ENCODE peak calls at places on chromosomes 7 and 10, in nine cellular contexts. R is body of pancreas, V is type B pancreatic cell, L is AG09309, X is transverse colon, F is dorsolateral prefrontal cortex, Q is retinal pigment epithelial cell, M is AG04450, H is choroid plexus epithelial cell. E is an unnamed sample.

GRCh38 chr7:77321300-77321699 is 94.8 kb downstream of the GSAP start:
- DNase-seq in R (no peak), V (no peak), L (peak), X (no peak), F (no peak), Q (no peak), M (no peak), H (no peak), E (no peak)

GRCh38 chr10:48377751-48378585 is 71.5 kb downstream of the MAPK8 start:
- DNase-seq in R (no peak), V (no peak), L (no peak), X (no peak), F (no peak), Q (no peak), M (no peak), H (no peak), E (peak)

GRCh38 chr7:517848-518629 is 1.6 kb downstream of the PDGFA start:
- DNase-seq in R (peak), V (no peak), L (no peak), X (peak), F (peak), Q (no peak), M (no peak), H (peak), E (no peak)

GRCh38 chr7:88312061-88312663 is 5.5 kb upstream of the STEAP4 start:
- DNase-seq in R (peak), V (no peak), L (no peak), X (peak), F (no peak), Q (no peak), M (no peak), H (peak), E (no peak)

GRCh38 chr7:138460176-138460648 is at the start of gene TRIM24:
- DNase-seq in R (peak), V (no peak), L (peak), X (no peak), F (no peak), Q (no peak), M (no peak), H (no peak), E (no peak)

GRCh38 chr7:3670898-3671297 is 369.8 kb downstream of the SDK1 start:
- DNase-seq in R (no peak), V (no peak), L (no peak), X (no peak), F (no peak), Q (no peak), M (no peak), H (peak), E (no peak)

GRCh38 chr10:22693371-22693784 is 21.0 kb downstream of the PIP4K2A start:
- DNase-seq in R (no peak), V (no peak), L (no peak), X (no peak), F (no peak), Q (no peak), M (no peak), H (peak), E (no peak)

GRCh38 chr7:15555385-15555859 is 6.4 kb downstream of the AGMO start:
- DNase-seq in R (no peak), V (no peak), L (no peak), X (no peak), F (no peak), Q (no peak), M (no peak), H (peak), E (no peak)

GRCh38 chr10:110498982-110499795 is 1.5 kb downstream of the DUSP5 start:
- DNase-seq in R (peak), V (no peak), L (no peak), X (peak), F (no peak), Q (no peak), M (peak), H (peak), E (no peak)

GRCh38 chr10:112584276-112584675 is 137.3 kb downstream of the VTI1A start:
- DNase-seq in R (no peak), V (no peak), L (no peak), X (no peak), F (no peak), Q (no peak), M (no peak), H (no peak), E (no peak)

GRCh38 chr10:75530337-75530736 is 98.9 kb downstream of the LRMDA start:
- DNase-seq in R (no peak), V (no peak), L (no peak), X (no peak), F (no peak), Q (peak), M (no peak), H (no peak), E (peak)

GRCh38 chr7:18053177-18053928 is 25.7 kb upstream of the PRPS1L1 start:
- DNase-seq in R (no peak), V (no peak), L (no peak), X (no peak), F (no peak), Q (no peak), M (no peak), H (no peak), E (no peak)

GRCh38 chr10:88831709-88832108 is 19.9 kb downstream of the ANKRD22 start:
- DNase-seq in R (no peak), V (no peak), L (no peak), X (no peak), F (no peak), Q (no peak), M (no peak), H (no peak), E (no peak)

GRCh38 chr7:70380315-70381027 is 751.5 kb upstream of the GALNT17 start:
- DNase-seq in R (peak), V (no peak), L (no peak), X (no peak), F (no peak), Q (no peak), M (no peak), H (no peak), E (no peak)

GRCh38 chr7:165661-166369 is 26.6 kb upstream of the FAM20C start:
- DNase-seq in R (no peak), V (no peak), L (no peak), X (no peak), F (no peak), Q (no peak), M (no peak), H (no peak), E (no peak)

GRCh38 chr7:159239028-159239427 is 94.4 kb upstream of the VIPR2 start:
- DNase-seq in R (no peak), V (no peak), L (no peak), X (no peak), F (no peak), Q (no peak), M (no peak), H (no peak), E (no peak)

GRCh38 chr10:72334832-72335393 is 19.8 kb downstream of the DNAJB12 start:
- DNase-seq in R (peak), V (no peak), L (no peak), X (peak), F (no peak), Q (peak), M (no peak), H (peak), E (peak)

GRCh38 chr10:89535185-89536012 is at the start of gene SLC16A12:
- DNase-seq in R (peak), V (peak), L (no peak), X (no peak), F (no peak), Q (no peak), M (no peak), H (peak), E (no peak)

GRCh38 chr10:125857185-125857760 is 23.8 kb downstream of the DHX32 start:
- DNase-seq in R (no peak), V (no peak), L (no peak), X (no peak), F (no peak), Q (no peak), M (no peak), H (no peak), E (no peak)

GRCh38 chr10:88974446-88975376 is 15.9 kb upstream of the FAS start:
- DNase-seq in R (no peak), V (no peak), L (no peak), X (no peak), F (no peak), Q (no peak), M (no peak), H (peak), E (no peak)

GRCh38 chr10:17084989-17085725 is 44.5 kb downstream of the CUBN start:
- DNase-seq in R (no peak), V (no peak), L (no peak), X (no peak), F (no peak), Q (no peak), M (no peak), H (no peak), E (no peak)

GRCh38 chr7:106065560-106066500 is 46.3 kb downstream of the SYPL1 start:
- DNase-seq in R (no peak), V (no peak), L (no peak), X (peak), F (no peak), Q (no peak), M (no peak), H (peak), E (no peak)

GRCh38 chr10:7410800-7411670 is at the start of gene SFMBT2:
- DNase-seq in R (peak), V (no peak), L (peak), X (peak), F (peak), Q (peak), M (peak), H (peak), E (no peak)

GRCh38 chr10:18618995-18619394 is 32.4 kb downstream of the NSUN6 start:
- DNase-seq in R (no peak), V (no peak), L (no peak), X (no peak), F (no peak), Q (no peak), M (no peak), H (no peak), E (no peak)

GRCh38 chr10:8556321-8556720 is 501.8 kb downstream of the GATA3 start:
- DNase-seq in R (no peak), V (no peak), L (no peak), X (no peak), F (no peak), Q (no peak), M (no peak), H (no peak), E (no peak)

GRCh38 chr10:102231357-102232318 is 5.5 kb downstream of the ELOVL3 start:
- DNase-seq in R (peak), V (peak), L (no peak), X (peak), F (no peak), Q (no peak), M (no peak), H (no peak), E (no peak)

GRCh38 chr10:19638173-19638872 is 177.9 kb upstream of the PLXDC2 start:
- DNase-seq in R (peak), V (no peak), L (peak), X (no peak), F (no peak), Q (peak), M (peak), H (peak), E (peak)

GRCh38 chr7:80656029-80656428 is 17.6 kb downstream of the CD36 start:
- DNase-seq in R (no peak), V (no peak), L (no peak), X (no peak), F (no peak), Q (no peak), M (no peak), H (no peak), E (no peak)

GRCh38 chr10:61901829-61902447 is 439 bp downstream of the ARID5B start:
- DNase-seq in R (peak), V (no peak), L (no peak), X (peak), F (no peak), Q (no peak), M (no peak), H (peak), E (no peak)

GRCh38 chr7:123682690-123683089 is 27.0 kb downstream of the LMOD2 start:
- DNase-seq in R (peak), V (no peak), L (peak), X (no peak), F (no peak), Q (peak), M (peak), H (peak), E (peak)

GRCh38 chr10:79246606-79247275 is 100.5 kb upstream of the PPIF start:
- DNase-seq in R (peak), V (no peak), L (no peak), X (no peak), F (no peak), Q (no peak), M (no peak), H (peak), E (no peak)

GRCh38 chr7:125670926-125671572 is 741.4 kb upstream of the POT1 start:
- DNase-seq in R (no peak), V (no peak), L (no peak), X (no peak), F (no peak), Q (peak), M (no peak), H (peak), E (no peak)

GRCh38 chr7:155797262-155798250 is 14.7 kb downstream of the SHH start:
- DNase-seq in R (no peak), V (no peak), L (no peak), X (no peak), F (no peak), Q (no peak), M (no peak), H (no peak), E (no peak)

GRCh38 chr7:37683263-37684120 is at the start of gene GPR141:
- DNase-seq in R (peak), V (no peak), L (no peak), X (no peak), F (no peak), Q (no peak), M (no peak), H (no peak), E (peak)

GRCh38 chr10:14555806-14556205 is 218.9 kb downstream of the FAM107B start:
- DNase-seq in R (no peak), V (no peak), L (no peak), X (no peak), F (no peak), Q (no peak), M (no peak), H (no peak), E (no peak)

GRCh38 chr10:47214520-47214919 is 85.5 kb upstream of the GDF10 start:
- DNase-seq in R (no peak), V (no peak), L (no peak), X (no peak), F (no peak), Q (no peak), M (no peak), H (peak), E (no peak)

GRCh38 chr10:59336632-59337031 is 25.7 kb downstream of the FAM13C start:
- DNase-seq in R (no peak), V (no peak), L (no peak), X (no peak), F (no peak), Q (no peak), M (peak), H (peak), E (no peak)

GRCh38 chr10:76871697-76872295 is 765.8 kb downstream of the KCNMA1 start:
- DNase-seq in R (no peak), V (no peak), L (no peak), X (no peak), F (no peak), Q (no peak), M (no peak), H (no peak), E (no peak)

GRCh38 chr7:24881622-24882021 is 98.4 kb downstream of the OSBPL3 start:
- DNase-seq in R (no peak), V (no peak), L (no peak), X (no peak), F (no peak), Q (no peak), M (no peak), H (no peak), E (no peak)
- TF ChIP-seq CTCF in R (no peak), V (peak), L (peak), X (no peak), F (no peak), Q (peak), M (peak), H (peak), E (peak)

GRCh38 chr7:131943211-131943610 is 386.8 kb upstream of the PODXL start:
- DNase-seq in R (no peak), V (no peak), L (no peak), X (no peak), F (no peak), Q (no peak), M (no peak), H (no peak), E (no peak)

GRCh38 chr7:131944556-131945069 is 388.2 kb upstream of the PODXL start:
- DNase-seq in R (no peak), V (no peak), L (no peak), X (no peak), F (no peak), Q (no peak), M (no peak), H (no peak), E (no peak)

GRCh38 chr7:131945948-131946525 is 389.6 kb upstream of the PODXL start:
- DNase-seq in R (no peak), V (no peak), L (no peak), X (peak), F (no peak), Q (no peak), M (no peak), H (no peak), E (no peak)

GRCh38 chr7:131943616-131944015 is 387.2 kb upstream of the PODXL start:
- DNase-seq in R (no peak), V (no peak), L (no peak), X (no peak), F (no peak), Q (no peak), M (no peak), H (no peak), E (no peak)

DNA sequence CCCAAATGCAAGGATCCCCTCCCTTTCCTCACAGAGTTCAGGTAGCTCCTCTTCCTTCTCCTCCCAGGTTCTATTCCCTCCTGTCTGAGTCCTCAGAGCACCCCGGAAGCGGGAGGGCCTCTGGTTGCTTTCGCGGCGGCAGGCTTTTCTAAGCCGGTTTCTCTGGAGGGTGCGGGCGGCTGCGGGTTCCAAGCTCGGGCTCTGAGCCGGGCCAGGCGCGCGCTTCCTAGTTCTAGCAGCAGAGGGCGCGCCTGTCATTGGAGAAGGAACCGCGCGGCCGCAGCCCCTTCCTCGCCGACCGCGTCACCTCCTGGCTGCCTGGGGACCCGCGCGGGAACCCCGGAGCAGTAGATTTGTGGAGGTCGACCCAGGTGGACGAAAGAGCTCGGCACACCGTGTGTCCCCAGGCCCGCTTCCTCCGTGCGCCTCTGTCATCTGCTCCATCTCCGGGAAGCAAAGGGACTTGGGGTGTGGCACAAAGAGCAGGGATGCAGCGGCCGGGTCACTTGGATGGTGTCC is 388.9 kb upstream of the PODXL start:
- DNase-seq in R (peak), V (peak), L (no peak), X (peak), F (peak), Q (no peak), M (no peak), H (peak), E (no peak)
- TF ChIP-seq CTCF in R (peak), V (peak), L (peak), X (peak), F (peak), Q (peak), M (peak), H (peak), E (peak)

GRCh38 chr7:30225863-30226361 is 58.5 kb upstream of the ZNRF2 start:
- DNase-seq in R (peak), V (no peak), L (no peak), X (peak), F (peak), Q (peak), M (no peak), H (peak), E (peak)
- TF ChIP-seq CTCF in R (no peak), V (no peak), L (no peak), X (no peak), F (no peak), Q (no peak), M (no peak), H (no peak), E (no peak)

DNA sequence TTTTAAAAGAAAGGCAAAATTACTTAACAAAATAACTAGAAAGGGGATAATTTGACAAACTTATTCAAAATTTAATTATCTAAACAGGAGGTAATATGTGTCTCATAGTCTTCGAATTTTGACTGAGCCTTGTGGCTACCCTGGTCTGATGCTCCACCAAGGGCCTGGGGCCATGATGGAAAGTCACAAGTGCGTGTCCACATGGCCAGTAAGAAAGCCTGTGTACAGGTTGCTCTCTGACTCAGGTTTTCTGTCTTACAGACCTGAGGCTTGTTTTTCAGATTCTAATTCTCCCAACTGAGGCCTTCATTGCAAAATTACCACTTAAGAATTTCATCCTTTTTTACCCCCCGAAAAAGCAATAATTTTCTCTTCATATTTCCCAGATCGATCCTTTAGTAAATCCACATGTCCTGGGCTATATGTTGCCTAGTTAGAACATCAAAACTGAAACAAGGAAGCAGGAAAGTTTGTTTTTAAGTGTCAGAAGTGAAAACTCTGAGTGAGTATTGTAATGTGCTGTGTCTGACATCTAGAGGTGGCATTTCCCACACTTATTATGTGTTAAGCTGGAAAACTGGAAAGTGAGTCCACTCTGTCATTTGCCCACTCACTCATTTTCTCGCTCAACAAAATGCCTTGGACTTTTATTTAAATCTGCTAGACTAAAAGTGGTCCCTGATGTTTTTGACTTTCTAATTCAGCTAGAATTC is 10.0 kb downstream of the CYP3A43 start:
- DNase-seq in R (peak), V (no peak), L (no peak), X (no peak), F (no peak), Q (no peak), M (no peak), H (peak), E (peak)
- TF ChIP-seq CTCF in R (peak), V (no peak), L (peak), X (peak), F (no peak), Q (no peak), M (no peak), H (peak), E (peak)

DNA sequence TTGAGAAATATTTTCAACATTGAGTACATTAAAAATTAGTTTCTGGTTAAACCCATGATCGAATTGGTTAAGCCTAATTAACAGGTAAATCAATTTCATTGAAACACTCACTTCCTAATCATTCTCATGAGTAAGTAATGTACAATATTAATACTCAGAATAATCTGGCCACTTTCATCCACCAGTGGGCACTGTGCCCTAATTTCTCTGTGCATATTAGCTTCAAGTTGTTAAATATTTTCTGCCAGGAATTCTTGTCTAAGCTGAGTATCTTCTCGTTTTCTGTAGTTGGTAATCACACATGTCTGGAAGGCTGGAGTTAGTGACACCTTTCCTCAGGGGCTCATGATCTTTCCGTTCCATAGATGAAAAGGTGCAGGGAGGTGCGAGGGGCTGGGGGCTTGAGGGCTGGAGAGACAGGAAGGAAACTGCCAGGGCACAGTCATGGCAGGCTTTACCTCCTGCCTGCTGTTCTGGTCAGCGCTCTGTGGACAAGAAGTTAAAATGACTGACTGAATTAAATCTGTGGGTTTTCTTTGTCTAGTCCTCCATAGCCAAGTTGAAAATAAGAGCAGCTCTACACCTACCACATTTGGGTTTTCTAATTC is 71.9 kb downstream of the WIPF3 start:
- DNase-seq in R (peak), V (no peak), L (peak), X (no peak), F (no peak), Q (no peak), M (peak), H (peak), E (no peak)
- TF ChIP-seq CTCF in R (peak), V (peak), L (peak), X (peak), F (peak), Q (peak), M (peak), H (peak), E (peak)

E was measured in epithelial cell of proximal tubule.